ENCODE peak calls at places on chromosomes 3 and 15, in seven cellular contexts. Z is A549; C is neural progenitor cell; P is CD8-positive, alpha-beta T cell; U is neuronal stem cell; J is upper lobe of right lung; D is HAP-1. S is an unnamed sample. For H3K4me1, the result is how much of the 10 kb centered on the place peaks cover.

GRCh38 chr3:178856804-178857203 is 214.8 kb downstream of the ZMAT3 start:
- DNase-seq in Z (no peak), C (no peak), P (no peak), U (no peak), J (no peak), D (no peak), S (no peak)

GRCh38 chr15:38528279-38528678 is 36.3 kb downstream of the RASGRP1 start:
- DNase-seq in Z (no peak), C (no peak), P (no peak), U (no peak), J (no peak), D (no peak), S (no peak)

GRCh38 chr15:97718509-97718908 is 242.0 kb upstream of the ARRDC4 start:
- DNase-seq in Z (no peak), C (no peak), P (no peak), U (no peak), J (no peak), D (no peak), S (no peak)

GRCh38 chr3:100141576-100141975 is 27.3 kb upstream of the FILIP1L start:
- DNase-seq in Z (no peak), C (no peak), P (no peak), U (no peak), J (no peak), D (no peak), S (no peak)

GRCh38 chr15:25134546-25134945 is 179.8 kb downstream of the SNRPN start:
- DNase-seq in Z (no peak), C (peak), P (no peak), U (no peak), J (no peak), D (no peak), S (no peak)

GRCh38 chr15:97563516-97563915 is 397.0 kb upstream of the ARRDC4 start:
- DNase-seq in Z (no peak), C (no peak), P (no peak), U (no peak), J (no peak), D (no peak), S (no peak)

GRCh38 chr3:8529197-8529637 is 27.6 kb downstream of the LMCD1 start:
- DNase-seq in Z (no peak), C (no peak), P (no peak), U (no peak), J (no peak), D (no peak), S (no peak)

GRCh38 chr15:58221591-58222241 is 83.5 kb downstream of the AQP9 start:
- DNase-seq in Z (peak), C (peak), P (no peak), U (no peak), J (no peak), D (no peak), S (no peak)

GRCh38 chr3:135650309-135650708 is 315.2 kb upstream of the PPP2R3A start:
- DNase-seq in Z (no peak), C (no peak), P (no peak), U (no peak), J (no peak), D (no peak), S (no peak)

GRCh38 chr3:43540625-43541024 is 81.2 kb downstream of the ANO10 start:
- DNase-seq in Z (no peak), C (no peak), P (no peak), U (no peak), J (no peak), D (no peak), S (no peak)

GRCh38 chr3:170204023-170204472 is 18.2 kb upstream of the PRKCI start:
- DNase-seq in Z (no peak), C (no peak), P (no peak), U (no peak), J (no peak), D (no peak), S (no peak)

GRCh38 chr3:100047455-100048141 is 66.7 kb downstream of the FILIP1L start:
- DNase-seq in Z (peak), C (peak), P (no peak), U (no peak), J (no peak), D (peak), S (no peak)

GRCh38 chr3:168884353-168884903 is 779.1 kb downstream of the MECOM start:
- DNase-seq in Z (no peak), C (no peak), P (no peak), U (no peak), J (no peak), D (peak), S (no peak)

GRCh38 chr3:173501941-173502489 is 104.5 kb downstream of the NLGN1 start:
- DNase-seq in Z (no peak), C (no peak), P (no peak), U (no peak), J (no peak), D (no peak), S (no peak)

GRCh38 chr3:113132571-113132996 is 78.8 kb upstream of the BOC start:
- DNase-seq in Z (no peak), C (no peak), P (no peak), U (no peak), J (no peak), D (no peak), S (no peak)

GRCh38 chr3:32457971-32458471 is 44.6 kb downstream of the CMTM6 start:
- DNase-seq in Z (no peak), C (no peak), P (peak), U (no peak), J (no peak), D (no peak), S (peak)

GRCh38 chr3:2923390-2923789 is 186.8 kb downstream of the IL5RA start:
- DNase-seq in Z (no peak), C (no peak), P (no peak), U (no peak), J (no peak), D (no peak), S (no peak)

GRCh38 chr3:69161587-69162196 is 39.3 kb upstream of the LMOD3 start:
- DNase-seq in Z (peak), C (peak), P (no peak), U (peak), J (no peak), D (peak), S (peak)

GRCh38 chr3:151581046-151581445 is 120.2 kb upstream of the IGSF10 start:
- DNase-seq in Z (no peak), C (no peak), P (no peak), U (no peak), J (no peak), D (peak), S (no peak)

GRCh38 chr3:56467108-56467507 is 1.2 kb downstream of the ERC2 start:
- DNase-seq in Z (peak), C (peak), P (no peak), U (peak), J (peak), D (peak), S (no peak)

GRCh38 chr3:42711491-42712343 is 9.1 kb upstream of the HHATL start:
- DNase-seq in Z (peak), C (no peak), P (no peak), U (no peak), J (peak), D (no peak), S (no peak)

GRCh38 chr3:179179979-179180758 is 32.0 kb downstream of the PIK3CA start:
- DNase-seq in Z (no peak), C (no peak), P (no peak), U (no peak), J (no peak), D (no peak), S (no peak)

GRCh38 chr3:43144811-43145490 is 39.1 kb upstream of the POMGNT2 start:
- DNase-seq in Z (no peak), C (no peak), P (no peak), U (no peak), J (no peak), D (no peak), S (no peak)

GRCh38 chr15:57345584-57345983 is 30.7 kb upstream of the CGNL1 start:
- DNase-seq in Z (no peak), C (peak), P (no peak), U (no peak), J (no peak), D (no peak), S (no peak)

GRCh38 chr3:149832086-149832485 is 19.1 kb downstream of the RNF13 start:
- DNase-seq in Z (no peak), C (no peak), P (no peak), U (no peak), J (no peak), D (no peak), S (no peak)

GRCh38 chr3:165642761-165643432 is 194.3 kb downstream of the BCHE start:
- DNase-seq in Z (peak), C (no peak), P (no peak), U (no peak), J (no peak), D (no peak), S (no peak)

GRCh38 chr15:33699691-33700447 is 268.4 kb upstream of the CHRM5 start:
- DNase-seq in Z (no peak), C (peak), P (no peak), U (no peak), J (no peak), D (no peak), S (no peak)

GRCh38 chr3:56347219-56347871 is 120.9 kb downstream of the ERC2 start:
- DNase-seq in Z (no peak), C (peak), P (no peak), U (peak), J (peak), D (no peak), S (no peak)

GRCh38 chr3:139745831-139746230 is 68.1 kb upstream of the NMNAT3 start:
- DNase-seq in Z (no peak), C (no peak), P (no peak), U (no peak), J (no peak), D (no peak), S (no peak)

GRCh38 chr3:129697229-129697970 is 90.9 kb upstream of the PLXND1 start:
- DNase-seq in Z (no peak), C (no peak), P (no peak), U (no peak), J (no peak), D (no peak), S (no peak)
- H3K4me3 ChIP-seq in Z (no peak), C (no peak), P (no peak), U (no peak), J (no peak), D (no peak), S (no peak)

GRCh38 chr15:101192081-101192480 is 59.8 kb downstream of the CHSY1 start:
- DNase-seq in Z (no peak), C (no peak), P (no peak), U (no peak), J (no peak), D (no peak), S (no peak)

GRCh38 chr15:101193781-101194180 is 58.1 kb downstream of the CHSY1 start:
- DNase-seq in Z (no peak), C (no peak), P (no peak), U (no peak), J (no peak), D (no peak), S (no peak)

GRCh38 chr15:101191242-101191641 is 60.6 kb downstream of the CHSY1 start:
- DNase-seq in Z (no peak), C (no peak), P (no peak), U (no peak), J (no peak), D (no peak), S (no peak)

GRCh38 chr15:101193063-101193712 is 58.7 kb downstream of the CHSY1 start:
- DNase-seq in Z (no peak), C (no peak), P (no peak), U (no peak), J (no peak), D (no peak), S (no peak)

GRCh38 chr15:101194246-101195138 is 57.4 kb downstream of the CHSY1 start:
- DNase-seq in Z (no peak), C (no peak), P (no peak), U (no peak), J (no peak), D (no peak), S (no peak)
- H3K4me1 ChIP-seq in Z (under half), C (under half), P (under half), U (under half), J (half or more), D (under half), S (under half)

DNA sequence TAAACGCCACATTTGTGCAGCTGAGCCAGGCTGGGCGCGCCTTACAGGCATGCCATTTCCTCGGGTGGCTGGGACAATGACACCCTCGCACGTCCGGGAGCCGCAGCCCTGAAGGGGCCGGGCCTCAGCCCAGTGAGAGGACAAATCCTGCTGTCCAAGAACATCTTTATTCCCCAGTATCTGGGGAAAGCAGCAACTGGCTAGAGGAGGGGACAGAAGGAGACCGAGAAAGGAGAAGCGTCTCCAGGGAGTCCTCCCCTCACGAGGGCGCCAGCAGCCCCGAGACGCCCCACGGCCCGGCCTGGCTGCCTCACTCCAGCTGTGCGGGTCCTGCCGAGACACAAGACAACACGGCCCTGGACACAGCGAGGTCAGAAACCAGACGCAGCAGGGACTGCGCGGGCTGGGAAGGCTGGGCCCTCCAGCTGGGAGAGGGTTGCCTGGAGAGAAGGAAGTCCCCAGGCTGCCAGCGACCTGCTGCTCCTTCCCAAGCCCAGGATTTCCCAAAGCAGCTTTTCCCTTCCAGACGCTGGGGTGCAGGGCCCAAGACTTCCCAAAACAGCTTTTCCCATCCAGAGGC is 130.2 kb downstream of the CHSY1 start:
- DNase-seq in Z (no peak), C (peak), P (no peak), U (peak), J (peak), D (no peak), S (no peak)
- H3K4me3 ChIP-seq in Z (no peak), C (no peak), P (peak), U (no peak), J (peak), D (no peak), S (no peak)

DNA sequence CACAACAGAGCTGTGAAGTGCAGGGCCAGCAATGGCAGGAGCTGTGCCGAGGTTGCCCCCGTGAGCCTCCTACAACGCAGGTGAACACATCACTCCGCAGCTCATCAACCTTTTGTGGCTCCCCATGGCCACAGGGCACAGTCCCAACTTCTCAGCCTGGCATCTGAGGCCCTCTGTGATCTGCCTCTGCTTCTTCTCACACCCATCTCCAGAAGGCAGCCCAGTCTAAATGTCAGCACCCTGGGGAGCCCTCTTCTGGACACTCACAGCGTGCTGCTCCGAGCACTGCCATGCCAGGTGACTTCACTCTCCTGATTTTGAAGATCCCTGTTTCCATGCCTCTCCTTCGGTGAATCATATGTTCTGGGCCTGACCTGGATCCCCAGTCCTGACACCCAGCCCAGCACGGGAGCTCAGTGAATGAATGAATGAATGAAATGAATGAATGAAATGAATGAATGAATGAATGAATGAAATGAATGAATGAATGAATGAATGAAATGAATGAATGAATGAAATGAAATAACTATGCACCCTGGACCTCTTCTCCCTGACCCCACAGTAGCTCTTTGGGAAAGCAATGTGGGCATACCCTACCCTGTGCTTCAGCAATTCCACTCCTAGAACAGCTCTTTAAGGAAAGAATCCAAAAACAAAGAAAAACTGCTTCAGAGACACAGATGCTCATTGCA is 17.9 kb upstream of the SKIC8 start:
- DNase-seq in Z (no peak), C (no peak), P (no peak), U (no peak), J (no peak), D (no peak), S (no peak)
- H3K4me1 ChIP-seq in Z (under half), C (half or more), P (under half), U (under half), J (under half), D (under half), S (under half)

DNA sequence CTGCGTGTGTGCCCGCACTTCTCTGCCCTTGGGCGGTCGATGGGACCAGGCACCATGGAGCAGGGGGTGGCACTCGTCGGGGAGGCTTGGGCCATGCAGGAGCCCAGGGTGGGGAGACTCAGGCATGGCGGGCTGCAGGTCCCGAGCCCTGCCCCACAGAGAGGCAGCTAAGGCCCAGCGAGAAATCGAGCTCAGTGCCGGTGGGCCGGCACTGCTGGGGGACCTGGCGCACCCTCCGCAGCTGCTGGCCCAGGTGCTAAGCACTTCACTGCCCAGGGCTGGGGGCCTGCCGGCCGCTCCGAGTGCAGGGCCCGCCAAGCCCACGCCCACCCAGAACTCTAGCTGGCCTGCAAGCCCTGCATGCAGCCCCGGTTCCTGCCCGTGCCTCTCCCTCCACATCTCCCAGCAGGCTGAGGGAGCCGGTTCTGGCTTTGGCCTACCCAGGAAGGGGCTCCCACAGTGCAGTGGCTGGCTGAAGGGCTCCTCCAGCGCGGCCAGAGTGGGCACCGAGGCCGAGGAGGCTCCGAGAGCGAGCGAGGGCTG is 553 bp upstream of the RTP4 start:
- DNase-seq in Z (no peak), C (no peak), P (no peak), U (no peak), J (peak), D (no peak), S (no peak)
- H3K4me3 ChIP-seq in Z (no peak), C (no peak), P (peak), U (no peak), J (peak), D (no peak), S (peak)

DNA sequence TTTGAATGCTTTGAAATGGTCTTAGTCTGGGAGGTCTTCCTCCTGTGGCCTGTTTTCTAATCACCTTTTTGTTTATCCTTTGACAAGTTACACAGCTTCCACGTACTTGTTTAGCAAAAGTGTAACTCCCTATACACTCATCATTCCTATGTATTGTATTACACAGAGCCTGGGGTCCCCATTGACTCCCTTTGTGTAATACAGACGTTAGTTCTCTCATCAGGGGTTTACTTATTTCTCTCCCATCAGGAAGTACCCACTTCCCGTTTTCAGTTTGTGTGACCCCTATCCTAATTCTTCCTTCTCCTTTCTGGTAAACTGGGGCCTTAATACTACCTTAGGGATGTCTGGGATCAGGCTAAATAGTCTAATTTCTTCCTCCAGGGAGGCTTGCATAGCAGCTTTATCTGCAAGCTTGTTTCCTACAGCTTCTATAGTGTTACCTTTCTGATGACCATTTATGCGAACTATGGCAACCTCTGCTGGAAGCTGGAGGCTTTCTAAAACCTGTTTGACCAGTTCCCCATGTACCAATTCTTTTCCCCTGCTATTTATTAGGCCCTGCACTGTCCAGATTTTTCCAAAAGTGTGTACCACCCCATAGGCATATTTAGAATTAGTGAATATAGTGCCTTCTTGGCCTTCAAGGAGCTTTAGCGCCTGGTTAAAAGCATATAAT is 22.4 kb downstream of the ARL8B start:
- DNase-seq in Z (no peak), C (no peak), P (no peak), U (no peak), J (no peak), D (no peak), S (no peak)
- H3K4me1 ChIP-seq in Z (under half), C (under half), P (under half), U (under half), J (under half), D (under half), S (under half)

S was measured in CD8-positive, alpha-beta memory T cell.